ENCODE peak calls at places on chromosomes 3 and 15, in eight cellular contexts. One of them, this sample, is unnamed.

GRCh38 chr3:171974986-171975837 is 64.2 kb upstream of the FNDC3B start:
- DNase-seq in skeletal muscle cell: peak
- DNase-seq in ELR: no peak
- DNase-seq in astrocyte of the cerebellum: no peak
- DNase-seq in tibial nerve: no peak
- DNase-seq in endodermal cell: no peak
- DNase-seq in T-helper 9 cell: no peak
- DNase-seq in Calu3: no peak
- DNase-seq in this sample: no peak

GRCh38 chr15:41022487-41023090 is 69.3 kb downstream of the CHAC1 start:
- DNase-seq in endodermal cell: peak
- DNase-seq in ELR: peak
- DNase-seq in tibial nerve: peak
- DNase-seq in Calu3: peak
- DNase-seq in astrocyte of the cerebellum: peak
- DNase-seq in skeletal muscle cell: no peak
- DNase-seq in T-helper 9 cell: peak
- DNase-seq in this sample: peak

GRCh38 chr3:105944721-105945120 is 75.9 kb upstream of the CBLB start:
- DNase-seq in ELR: peak
- DNase-seq in endodermal cell: no peak
- DNase-seq in T-helper 9 cell: no peak
- DNase-seq in tibial nerve: no peak
- DNase-seq in Calu3: peak
- DNase-seq in astrocyte of the cerebellum: no peak
- DNase-seq in skeletal muscle cell: peak
- DNase-seq in this sample: no peak

GRCh38 chr3:3125977-3126376 is 763 bp upstream of the TRNT1 start:
- DNase-seq in Calu3: no peak
- DNase-seq in T-helper 9 cell: no peak
- DNase-seq in skeletal muscle cell: no peak
- DNase-seq in astrocyte of the cerebellum: no peak
- DNase-seq in tibial nerve: no peak
- DNase-seq in ELR: no peak
- DNase-seq in endodermal cell: no peak
- DNase-seq in this sample: no peak

GRCh38 chr15:48112242-48112641 is 8.5 kb upstream of the SLC24A5 start:
- DNase-seq in T-helper 9 cell: no peak
- DNase-seq in skeletal muscle cell: no peak
- DNase-seq in endodermal cell: peak
- DNase-seq in tibial nerve: no peak
- DNase-seq in astrocyte of the cerebellum: peak
- DNase-seq in ELR: peak
- DNase-seq in Calu3: peak
- DNase-seq in this sample: peak

GRCh38 chr3:24494616-24495333 is at the start of gene THRB:
- DNase-seq in T-helper 9 cell: no peak
- DNase-seq in skeletal muscle cell: no peak
- DNase-seq in ELR: peak
- DNase-seq in Calu3: peak
- DNase-seq in endodermal cell: peak
- DNase-seq in tibial nerve: peak
- DNase-seq in astrocyte of the cerebellum: no peak
- DNase-seq in this sample: no peak

GRCh38 chr3:134624537-134625287 is 26.1 kb downstream of the KY start:
- DNase-seq in ELR: no peak
- DNase-seq in skeletal muscle cell: no peak
- DNase-seq in astrocyte of the cerebellum: no peak
- DNase-seq in Calu3: no peak
- DNase-seq in tibial nerve: no peak
- DNase-seq in endodermal cell: peak
- DNase-seq in T-helper 9 cell: no peak
- DNase-seq in this sample: no peak

GRCh38 chr3:70261283-70261682 is 51.2 kb downstream of the MDFIC2 start:
- DNase-seq in Calu3: no peak
- DNase-seq in skeletal muscle cell: no peak
- DNase-seq in T-helper 9 cell: no peak
- DNase-seq in tibial nerve: no peak
- DNase-seq in astrocyte of the cerebellum: no peak
- DNase-seq in endodermal cell: no peak
- DNase-seq in ELR: peak
- DNase-seq in this sample: no peak

This sample was measured in G401.